ENCODE peak calls at places on chromosomes 7 and 10, in ten cellular contexts. U is HFF-Myc, I is IMR-90, M is PC-9, D is omental fat pad, H is mesothelial cell of epicardium, P is prostate gland, Z is endothelial cell, S is tibial artery, W is GM20000. C is an unnamed sample.

GRCh38 chr10:105742184-105742583 is 1101.1 kb downstream of the SORCS3 start:
- DNase-seq in I (no peak), Z (no peak), M (no peak), W (no peak), S (no peak), P (no peak), D (no peak), H (no peak), U (no peak), C (no peak)

GRCh38 chr10:122327237-122328206 is 47.0 kb upstream of the PLEKHA1 start:
- DNase-seq in W (no peak), P (no peak), M (no peak), D (no peak), S (no peak), H (no peak), U (no peak), I (no peak), Z (no peak), C (no peak)

GRCh38 chr10:113104071-113104470 is 154.0 kb downstream of the TCF7L2 start:
- DNase-seq in Z (no peak), W (no peak), H (no peak), D (no peak), P (no peak), I (no peak), M (no peak), U (no peak), S (no peak), C (no peak)

GRCh38 chr7:151341357-151342101 is at the start of gene NUB1:
- DNase-seq in D (peak; percentile 81), S (peak; percentile 90), U (peak; percentile 32), Z (peak; percentile 97), M (peak; percentile 72), H (peak; percentile 87), I (peak; percentile 74), W (peak; percentile 89), P (peak; percentile 92), C (peak; percentile 52)

GRCh38 chr7:45967591-45968157 is 46.6 kb upstream of the IGFBP3 start:
- DNase-seq in S (no peak), I (no peak), P (no peak), U (no peak), Z (no peak), H (no peak), M (no peak), W (no peak), D (no peak), C (no peak)

GRCh38 chr10:15661574-15661973 is 58.1 kb downstream of the ITGA8 start:
- DNase-seq in D (no peak), H (no peak), M (no peak), S (no peak), U (no peak), W (no peak), Z (no peak), P (no peak), I (no peak), C (no peak)

GRCh38 chr7:141073641-141074161 is at the start of gene TMEM178B:
- DNase-seq in M (no peak), H (peak; percentile 19), D (no peak), U (no peak), S (no peak), Z (peak; percentile 26), W (peak; percentile 34), P (peak; percentile 7), I (no peak), C (no peak)

GRCh38 chr10:110357252-110357780 is 52.6 kb upstream of the SMNDC1 start:
- DNase-seq in U (peak; percentile 56), W (peak; percentile 61), S (no peak), H (no peak), P (no peak), I (peak; percentile 99), D (peak; percentile 49), M (no peak), Z (no peak), C (no peak)

GRCh38 chr10:14573666-14574261 is 200.9 kb downstream of the FAM107B start:
- DNase-seq in P (no peak), H (no peak), Z (no peak), U (peak; percentile 72), D (no peak), I (peak; percentile 82), M (peak; percentile 83), S (no peak), W (no peak), C (peak; percentile 86)

GRCh38 chr7:135801045-135801693 is 52.6 kb upstream of the FAM180A start:
- DNase-seq in P (peak; percentile 44), I (peak; percentile 74), M (peak; percentile 72), S (no peak), H (no peak), Z (peak; percentile 50), W (peak; percentile 76), D (no peak), U (peak; percentile 42), C (peak; percentile 56)

GRCh38 chr10:17049195-17049594 is 80.4 kb downstream of the CUBN start:
- DNase-seq in U (no peak), P (no peak), D (no peak), I (no peak), H (no peak), W (no peak), S (no peak), Z (no peak), M (no peak), C (no peak)

GRCh38 chr7:25073451-25073850 is 51.6 kb downstream of the CYCS start:
- DNase-seq in P (no peak), I (peak; percentile 86), Z (no peak), M (no peak), W (no peak), H (no peak), D (no peak), U (no peak), S (no peak), C (no peak)

GRCh38 chr7:50834136-50834535 is 51.4 kb upstream of the GRB10 start:
- DNase-seq in W (no peak), Z (no peak), D (no peak), P (no peak), H (no peak), M (no peak), S (no peak), I (no peak), U (no peak), C (no peak)

GRCh38 chr7:101554584-101555268 is 74.4 kb downstream of the MYL10 start:
- DNase-seq in U (no peak), M (no peak), P (no peak), S (no peak), W (no peak), H (no peak), Z (no peak), D (no peak), I (no peak), C (no peak)

GRCh38 chr10:48800283-48800675 is 115.6 kb downstream of the WDFY4 start:
- DNase-seq in M (no peak), H (no peak), Z (peak; percentile 15), U (no peak), P (no peak), I (no peak), W (peak; percentile 32), S (no peak), D (no peak), C (no peak)

GRCh38 chr7:144390481-144390880 is 13.0 kb downstream of the NOBOX start:
- DNase-seq in H (no peak), D (no peak), W (no peak), U (no peak), P (peak; percentile 83), Z (no peak), M (no peak), S (no peak), I (no peak), C (no peak)

DNA sequence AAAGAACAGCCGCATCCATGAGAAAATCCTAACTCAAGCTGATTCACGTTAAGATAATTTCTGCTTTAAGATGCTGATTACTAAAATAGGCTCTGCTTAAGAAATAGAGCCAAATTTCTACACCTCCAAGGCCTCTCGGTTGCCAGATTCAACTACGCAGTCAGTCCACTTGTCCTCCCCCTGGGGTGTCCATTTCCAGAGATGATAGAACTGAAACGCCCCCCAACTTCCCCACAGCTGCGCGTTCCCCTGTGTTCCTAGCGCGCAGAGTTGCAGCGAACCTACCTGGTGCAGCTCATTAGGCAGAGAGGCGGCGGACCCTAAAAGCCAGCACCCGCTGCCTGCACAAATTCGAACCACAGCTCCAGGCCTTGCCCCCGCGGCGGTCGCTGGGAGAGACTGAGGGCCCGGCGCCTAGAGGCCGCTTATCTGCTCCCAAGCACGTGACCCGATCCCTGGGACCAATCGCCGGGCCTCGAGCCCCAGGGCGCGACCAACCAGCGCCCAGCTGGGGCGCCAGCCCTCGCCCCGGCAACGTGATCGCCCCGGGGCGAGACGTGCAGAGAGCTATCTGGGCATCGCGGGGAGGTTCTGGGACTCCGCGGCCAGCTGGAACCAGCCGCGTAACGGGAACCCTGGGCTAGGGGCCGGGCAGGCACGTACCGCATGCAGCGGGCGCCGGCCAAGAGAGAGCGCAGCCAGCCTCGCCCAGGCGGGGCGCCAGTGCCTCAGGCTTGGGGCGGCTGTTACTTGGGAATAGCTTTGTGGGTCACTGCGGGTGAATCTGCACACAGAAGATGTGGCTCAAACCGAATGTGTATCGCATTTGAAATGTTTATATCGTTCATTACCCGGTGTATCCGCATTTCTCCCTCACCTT is at the start of gene PPP1R3C:
- DNase-seq in M (no peak), I (peak; percentile 92), S (peak; percentile 92), P (peak; percentile 88), U (peak; percentile 51), W (peak; percentile 53), H (peak; percentile 49), Z (peak; percentile 58), D (peak; percentile 56), C (peak; percentile 42)
- TF ChIP-seq CTCF in M (no peak), I (peak; percentile 43), S (no peak), P (peak; percentile 37), U (peak; percentile 25), W (peak; percentile 10), H (no peak), Z (no peak), D (no peak), C (peak; percentile 75)

GRCh38 chr10:126097558-126098215 is 201.3 kb downstream of the FANK1 start:
- DNase-seq in S (no peak), U (no peak), I (no peak), D (no peak), M (no peak), P (no peak), Z (no peak), H (no peak), W (no peak), C (no peak)
- TF ChIP-seq CTCF in S (no peak), U (peak; percentile 31), I (peak; percentile 5), D (no peak), M (no peak), P (no peak), Z (no peak), H (no peak), W (peak; percentile 17), C (peak; percentile 43)

GRCh38 chr7:2897023-2897422 is 52.9 kb upstream of the GNA12 start:
- DNase-seq in M (no peak), I (no peak), P (no peak), S (no peak), D (no peak), W (no peak), U (no peak), Z (no peak), H (no peak), C (no peak)
- TF ChIP-seq CTCF in M (no peak), I (no peak), P (no peak), S (no peak), D (no peak), W (no peak), U (no peak), Z (peak; percentile 35), H (no peak), C (no peak)

GRCh38 chr7:93447509-93447908 is 127.0 kb downstream of the CALCR start:
- DNase-seq in Z (no peak), U (no peak), S (no peak), M (no peak), D (no peak), P (no peak), H (no peak), W (no peak), I (no peak), C (no peak)

GRCh38 chr7:93442478-93443224 is 131.9 kb downstream of the CALCR start:
- DNase-seq in D (peak; percentile 24), Z (peak; percentile 61), W (peak; percentile 38), H (no peak), I (peak; percentile 13), P (no peak), M (no peak), S (no peak), U (peak; percentile 4), C (peak; percentile 15)
- TF ChIP-seq CTCF in D (no peak), Z (peak; percentile 85), W (peak; percentile 86), H (peak; percentile 68), I (peak; percentile 52), P (peak; percentile 11), M (peak; percentile 82), S (peak; percentile 10), U (peak; percentile 84), C (peak; percentile 77)

C was measured in Panc1.